ENCODE peak calls at places on chromosome 22, in nine cellular contexts. One of them, this sample, is unnamed.

GRCh38 chr22:19568337-19569311 is 44.4 kb upstream of the CLDN5 start:
- DNase-seq in GM10248: no peak
- DNase-seq in stimulated activated naive CD8-positive, alpha-beta T cell treated with anti-CD3 and anti-CD28 coated beads, Interleukin-15, Interleukin-2, amounts not matched to agents 100 U/mL and 50 U/mL, for 24 hours: no peak
- DNase-seq in C1 segment of cervical spinal cord: no peak
- DNase-seq in omental fat pad: no peak
- DNase-seq in AG08395: peak
- DNase-seq in fibroblast of pulmonary artery: peak
- DNase-seq in stomach: no peak
- DNase-seq in neuronal stem cell: no peak
- DNase-seq in this sample: no peak

GRCh38 chr22:47049078-47049609 is 286.7 kb downstream of the TBC1D22A start:
- DNase-seq in GM10248: peak
- DNase-seq in stimulated activated naive CD8-positive, alpha-beta T cell treated with anti-CD3 and anti-CD28 coated beads, Interleukin-15, Interleukin-2, amounts not matched to agents 100 U/mL and 50 U/mL, for 24 hours: no peak
- DNase-seq in C1 segment of cervical spinal cord: no peak
- DNase-seq in omental fat pad: no peak
- DNase-seq in AG08395: no peak
- DNase-seq in fibroblast of pulmonary artery: no peak
- DNase-seq in stomach: no peak
- DNase-seq in neuronal stem cell: no peak
- DNase-seq in this sample: no peak

GRCh38 chr22:44393066-44393465 is 80.3 kb upstream of the SHISAL1 start:
- DNase-seq in GM10248: no peak
- DNase-seq in stimulated activated naive CD8-positive, alpha-beta T cell treated with anti-CD3 and anti-CD28 coated beads, Interleukin-15, Interleukin-2, amounts not matched to agents 100 U/mL and 50 U/mL, for 24 hours: no peak
- DNase-seq in C1 segment of cervical spinal cord: no peak
- DNase-seq in omental fat pad: peak
- DNase-seq in AG08395: no peak
- DNase-seq in fibroblast of pulmonary artery: no peak
- DNase-seq in stomach: no peak
- DNase-seq in neuronal stem cell: no peak
- DNase-seq in this sample: no peak

GRCh38 chr22:17366830-17367229 is 2.4 kb upstream of the CECR2 start:
- DNase-seq in GM10248: peak
- DNase-seq in stimulated activated naive CD8-positive, alpha-beta T cell treated with anti-CD3 and anti-CD28 coated beads, Interleukin-15, Interleukin-2, amounts not matched to agents 100 U/mL and 50 U/mL, for 24 hours: peak
- DNase-seq in C1 segment of cervical spinal cord: peak
- DNase-seq in omental fat pad: no peak
- DNase-seq in AG08395: no peak
- DNase-seq in fibroblast of pulmonary artery: no peak
- DNase-seq in stomach: no peak
- DNase-seq in neuronal stem cell: peak
- DNase-seq in this sample: no peak

GRCh38 chr22:29014773-29015172 is 46.9 kb downstream of the C22orf31 start:
- DNase-seq in GM10248: no peak
- DNase-seq in stimulated activated naive CD8-positive, alpha-beta T cell treated with anti-CD3 and anti-CD28 coated beads, Interleukin-15, Interleukin-2, amounts not matched to agents 100 U/mL and 50 U/mL, for 24 hours: no peak
- DNase-seq in C1 segment of cervical spinal cord: no peak
- DNase-seq in omental fat pad: no peak
- DNase-seq in AG08395: no peak
- DNase-seq in fibroblast of pulmonary artery: no peak
- DNase-seq in stomach: no peak
- DNase-seq in neuronal stem cell: no peak
- DNase-seq in this sample: no peak

GRCh38 chr22:44266811-44267760 is 45.7 kb downstream of the SHISAL1 start:
- DNase-seq in GM10248: no peak
- DNase-seq in stimulated activated naive CD8-positive, alpha-beta T cell treated with anti-CD3 and anti-CD28 coated beads, Interleukin-15, Interleukin-2, amounts not matched to agents 100 U/mL and 50 U/mL, for 24 hours: no peak
- DNase-seq in C1 segment of cervical spinal cord: no peak
- DNase-seq in omental fat pad: no peak
- DNase-seq in AG08395: no peak
- DNase-seq in fibroblast of pulmonary artery: no peak
- DNase-seq in stomach: no peak
- DNase-seq in neuronal stem cell: no peak
- DNase-seq in this sample: no peak

GRCh38 chr22:43039800-43040199 is 24.9 kb upstream of the PACSIN2 start:
- DNase-seq in GM10248: no peak
- DNase-seq in stimulated activated naive CD8-positive, alpha-beta T cell treated with anti-CD3 and anti-CD28 coated beads, Interleukin-15, Interleukin-2, amounts not matched to agents 100 U/mL and 50 U/mL, for 24 hours: no peak
- DNase-seq in C1 segment of cervical spinal cord: no peak
- DNase-seq in omental fat pad: no peak
- DNase-seq in AG08395: no peak
- DNase-seq in fibroblast of pulmonary artery: no peak
- DNase-seq in stomach: no peak
- DNase-seq in neuronal stem cell: no peak
- DNase-seq in this sample: no peak

GRCh38 chr22:24405631-24406321 is 21.6 kb upstream of the ADORA2A start:
- DNase-seq in GM10248: no peak
- DNase-seq in stimulated activated naive CD8-positive, alpha-beta T cell treated with anti-CD3 and anti-CD28 coated beads, Interleukin-15, Interleukin-2, amounts not matched to agents 100 U/mL and 50 U/mL, for 24 hours: no peak
- DNase-seq in C1 segment of cervical spinal cord: no peak
- DNase-seq in omental fat pad: no peak
- DNase-seq in AG08395: no peak
- DNase-seq in fibroblast of pulmonary artery: no peak
- DNase-seq in stomach: no peak
- DNase-seq in neuronal stem cell: no peak
- DNase-seq in this sample: no peak

GRCh38 chr22:42743501-42743991 is 22.9 kb upstream of the A4GALT start:
- DNase-seq in GM10248: no peak
- DNase-seq in stimulated activated naive CD8-positive, alpha-beta T cell treated with anti-CD3 and anti-CD28 coated beads, Interleukin-15, Interleukin-2, amounts not matched to agents 100 U/mL and 50 U/mL, for 24 hours: no peak
- DNase-seq in C1 segment of cervical spinal cord: no peak
- DNase-seq in omental fat pad: no peak
- DNase-seq in AG08395: peak
- DNase-seq in fibroblast of pulmonary artery: peak
- DNase-seq in stomach: no peak
- DNase-seq in neuronal stem cell: no peak
- DNase-seq in this sample: peak

GRCh38 chr22:22571429-22571828 is 12.4 kb upstream of the PRAME start:
- DNase-seq in GM10248: no peak
- DNase-seq in stimulated activated naive CD8-positive, alpha-beta T cell treated with anti-CD3 and anti-CD28 coated beads, Interleukin-15, Interleukin-2, amounts not matched to agents 100 U/mL and 50 U/mL, for 24 hours: no peak
- DNase-seq in C1 segment of cervical spinal cord: no peak
- DNase-seq in omental fat pad: no peak
- DNase-seq in AG08395: no peak
- DNase-seq in fibroblast of pulmonary artery: no peak
- DNase-seq in stomach: no peak
- DNase-seq in neuronal stem cell: no peak
- DNase-seq in this sample: no peak

GRCh38 chr22:50229370-50229769 is 15.5 kb downstream of the TUBGCP6 start:
- DNase-seq in GM10248: no peak
- DNase-seq in stimulated activated naive CD8-positive, alpha-beta T cell treated with anti-CD3 and anti-CD28 coated beads, Interleukin-15, Interleukin-2, amounts not matched to agents 100 U/mL and 50 U/mL, for 24 hours: no peak
- DNase-seq in C1 segment of cervical spinal cord: no peak
- DNase-seq in omental fat pad: no peak
- DNase-seq in AG08395: no peak
- DNase-seq in fibroblast of pulmonary artery: no peak
- DNase-seq in stomach: no peak
- DNase-seq in neuronal stem cell: no peak
- DNase-seq in this sample: no peak

GRCh38 chr22:17501679-17502285 is 61.5 kb upstream of the SLC25A18 start:
- DNase-seq in GM10248: peak
- DNase-seq in stimulated activated naive CD8-positive, alpha-beta T cell treated with anti-CD3 and anti-CD28 coated beads, Interleukin-15, Interleukin-2, amounts not matched to agents 100 U/mL and 50 U/mL, for 24 hours: peak
- DNase-seq in C1 segment of cervical spinal cord: peak
- DNase-seq in omental fat pad: no peak
- DNase-seq in AG08395: peak
- DNase-seq in fibroblast of pulmonary artery: peak
- DNase-seq in stomach: no peak
- DNase-seq in neuronal stem cell: peak
- DNase-seq in this sample: no peak

GRCh38 chr22:30783021-30783420 is 88.3 kb downstream of the OSBP2 start:
- DNase-seq in GM10248: no peak
- DNase-seq in stimulated activated naive CD8-positive, alpha-beta T cell treated with anti-CD3 and anti-CD28 coated beads, Interleukin-15, Interleukin-2, amounts not matched to agents 100 U/mL and 50 U/mL, for 24 hours: no peak
- DNase-seq in C1 segment of cervical spinal cord: no peak
- DNase-seq in omental fat pad: no peak
- DNase-seq in AG08395: no peak
- DNase-seq in fibroblast of pulmonary artery: no peak
- DNase-seq in stomach: no peak
- DNase-seq in neuronal stem cell: no peak
- DNase-seq in this sample: no peak